ENCODE peak calls at places on chromosomes 2 and 18, in six cellular contexts. M is mucosa of gallbladder; X is H54; T is stimulated activated naive CD4-positive, alpha-beta T cell; S is osteocyte; K is uterus. Y is an unnamed sample.

GRCh38 chr2:236636714-236637485 is 67.3 kb downstream of the ACKR3 start:
- DNase-seq in M (peak), X (no peak), T (no peak), S (peak), K (peak), Y (no peak)

GRCh38 chr2:68100189-68100588 is 37.4 kb upstream of the C1D start:
- DNase-seq in M (no peak), X (no peak), T (no peak), S (no peak), K (no peak), Y (no peak)

GRCh38 chr18:5574843-5575242 is 31.0 kb upstream of the EPB41L3 start:
- DNase-seq in M (no peak), X (no peak), T (no peak), S (no peak), K (no peak), Y (no peak)

GRCh38 chr2:144510206-144510991 is 9.5 kb downstream of the ZEB2 start:
- DNase-seq in M (no peak), X (no peak), T (no peak), S (no peak), K (no peak), Y (no peak)

GRCh38 chr18:22223263-22223960 is 54.0 kb downstream of the GATA6 start:
- DNase-seq in M (peak), X (peak), T (no peak), S (no peak), K (peak), Y (no peak)

GRCh38 chr2:127864877-127865276 is 6.9 kb upstream of the POLR2D start:
- DNase-seq in M (no peak), X (no peak), T (no peak), S (no peak), K (no peak), Y (no peak)

GRCh38 chr2:96333708-96334107 is 1.9 kb upstream of the NCAPH start:
- DNase-seq in M (no peak), X (no peak), T (no peak), S (no peak), K (no peak), Y (no peak)

GRCh38 chr2:96142217-96143113 is 2.8 kb downstream of the DUSP2 start:
- DNase-seq in M (no peak), X (no peak), T (peak), S (no peak), K (no peak), Y (peak)

GRCh38 chr2:107362973-107363372 is 463.7 kb upstream of the RGPD4 start:
- DNase-seq in M (no peak), X (no peak), T (no peak), S (no peak), K (no peak), Y (no peak)

GRCh38 chr18:42159146-42159545 is 204.1 kb downstream of the PIK3C3 start:
- DNase-seq in M (no peak), X (no peak), T (no peak), S (no peak), K (no peak), Y (no peak)

GRCh38 chr2:30293303-30293912 is 62.1 kb downstream of the LBH start:
- DNase-seq in M (no peak), X (peak), T (no peak), S (no peak), K (peak), Y (peak)

GRCh38 chr2:237696471-237696870 is 69.1 kb downstream of the LRRFIP1 start:
- DNase-seq in M (no peak), X (no peak), T (peak), S (no peak), K (no peak), Y (no peak)

GRCh38 chr18:25192065-25192464 is 159.9 kb downstream of the ZNF521 start:
- DNase-seq in M (no peak), X (no peak), T (no peak), S (no peak), K (no peak), Y (no peak)

GRCh38 chr18:9737814-9738160 is 29.7 kb downstream of the RAB31 start:
- DNase-seq in M (no peak), X (no peak), T (no peak), S (no peak), K (no peak), Y (no peak)

GRCh38 chr2:121205321-121205942 is 79.6 kb downstream of the TFCP2L1 start:
- DNase-seq in M (peak), X (no peak), T (no peak), S (no peak), K (no peak), Y (no peak)

GRCh38 chr2:165846056-165846455 is 52.0 kb upstream of the GALNT3 start:
- DNase-seq in M (no peak), X (no peak), T (no peak), S (no peak), K (no peak), Y (no peak)

GRCh38 chr2:234839285-234839684 is 112.5 kb upstream of the SH3BP4 start:
- DNase-seq in M (no peak), X (no peak), T (no peak), S (no peak), K (no peak), Y (no peak)

GRCh38 chr18:23453657-23454011 is 547 bp downstream of the RIOK3 start:
- DNase-seq in M (peak), X (no peak), T (no peak), S (no peak), K (no peak), Y (no peak)

GRCh38 chr2:68878753-68879152 is 7.6 kb upstream of the BMP10 start:
- DNase-seq in M (no peak), X (no peak), T (no peak), S (no peak), K (no peak), Y (no peak)

GRCh38 chr2:121418494-121419058 is 112.1 kb upstream of the RNU4ATAC start:
- DNase-seq in M (no peak), X (no peak), T (no peak), S (no peak), K (no peak), Y (no peak)

GRCh38 chr2:237671466-237672173 is 44.2 kb downstream of the LRRFIP1 start:
- DNase-seq in M (no peak), X (no peak), T (no peak), S (no peak), K (no peak), Y (no peak)

GRCh38 chr2:75523313-75524275 is 37.1 kb downstream of the EVA1A start:
- DNase-seq in M (peak), X (peak), T (no peak), S (peak), K (no peak), Y (no peak)

GRCh38 chr18:65468881-65469280 is 281.9 kb upstream of the CDH7 start:
- DNase-seq in M (no peak), X (no peak), T (no peak), S (no peak), K (no peak), Y (no peak)

GRCh38 chr18:5238371-5238758 is 41.3 kb upstream of the AKAIN1 start:
- DNase-seq in M (peak), X (no peak), T (no peak), S (no peak), K (no peak), Y (no peak)

GRCh38 chr18:62832282-62832681 is 116.9 kb downstream of the PHLPP1 start:
- DNase-seq in M (no peak), X (no peak), T (no peak), S (no peak), K (no peak), Y (no peak)

GRCh38 chr2:124323321-124323720 is 298.2 kb downstream of the CNTNAP5 start:
- DNase-seq in M (no peak), X (no peak), T (no peak), S (no peak), K (no peak), Y (no peak)